ENCODE peak calls at places on chromosomes 4 and X, in five cellular contexts. U is naive thymus-derived CD4-positive, alpha-beta T cell; P is CD8-positive, alpha-beta memory T cell; K is SK-N-MC; B is adipocyte. Y is an unnamed sample.

GRCh38 chr4:108045687-108046024 is 56.0 kb downstream of the HADH start:
- DNase-seq in U (no peak), B (no peak), K (no peak), P (no peak), Y (no peak)

GRCh38 chr4:169059294-169060201 is 49.5 kb upstream of the CBR4 start:
- DNase-seq in U (no peak), K (no peak), B (peak; percentile 29), P (no peak), Y (no peak)

GRCh38 chr4:80036949-80037348 is 36.1 kb downstream of the ANTXR2 start:
- DNase-seq in B (peak; percentile 90), K (peak; percentile 57), P (no peak), U (no peak), Y (no peak)

GRCh38 chr4:1512081-1512737 is 106.0 kb upstream of the NKX1-1 start:
- DNase-seq in B (no peak), U (no peak), K (no peak), P (no peak), Y (no peak)

GRCh38 chr4:20878806-20879205 is 178.5 kb downstream of the PACRGL start:
- DNase-seq in K (no peak), U (no peak), B (no peak), P (no peak), Y (no peak)

GRCh38 chr4:54971474-54971950 is 153.9 kb downstream of the KDR start:
- DNase-seq in K (peak; percentile 22), B (peak; percentile 80), U (no peak), P (no peak), Y (no peak)

GRCh38 chr4:38456096-38456495 is 207.9 kb upstream of the KLF3 start:
- DNase-seq in P (no peak), B (no peak), U (no peak), K (no peak), Y (no peak)

GRCh38 chrX:129139837-129140679 is 383.2 kb downstream of the SMARCA1 start:
- DNase-seq in K (no peak), P (no peak), B (no peak), U (no peak), Y (no peak)

GRCh38 chrX:140525448-140525847 is 20.6 kb upstream of the SOX3 start:
- DNase-seq in U (no peak), K (no peak), P (no peak), B (no peak), Y (no peak)

GRCh38 chrX:2656243-2656836 is 34.8 kb upstream of the CD99 start:
- DNase-seq in B (no peak), U (no peak), P (no peak), K (no peak), Y (no peak)

GRCh38 chr4:7073526-7074390 is 5.9 kb upstream of the GRPEL1 start:
- DNase-seq in B (peak; percentile 53), U (no peak), P (no peak), K (peak; percentile 14), Y (no peak)

GRCh38 chr4:39759569-39759968 is 61.6 kb downstream of the UBE2K start:
- DNase-seq in P (no peak), B (no peak), U (no peak), K (no peak), Y (no peak)

GRCh38 chrX:129553619-129554288 is 13.7 kb downstream of the OCRL start:
- DNase-seq in U (no peak), K (no peak), B (no peak), P (no peak), Y (no peak)

GRCh38 chr4:12120968-12121367 is 692.3 kb upstream of the HS3ST1 start:
- DNase-seq in U (no peak), P (no peak), K (no peak), B (no peak), Y (no peak)

GRCh38 chrX:123088930-123089329 is 95.1 kb upstream of the GRIA3 start:
- DNase-seq in P (no peak), U (no peak), B (no peak), K (no peak), Y (no peak)

GRCh38 chr4:159460408-159460807 is 357.5 kb downstream of the RAPGEF2 start:
- DNase-seq in K (no peak), P (no peak), U (no peak), B (peak; percentile 18), Y (no peak)

GRCh38 chr4:89640620-89641366 is 196.2 kb downstream of the SNCA start:
- DNase-seq in U (no peak), B (peak; percentile 59), K (no peak), P (no peak), Y (no peak)

GRCh38 chr4:82381661-82382284 is 8.0 kb upstream of the HNRNPD start:
- DNase-seq in P (no peak), K (no peak), U (no peak), B (no peak), Y (no peak)

GRCh38 chr4:18227880-18228279 is 206.3 kb upstream of the LCORL start:
- DNase-seq in B (no peak), K (no peak), P (no peak), U (no peak), Y (no peak)
- H3K9me3 ChIP-seq in B (no peaks in the 10 kb centered on the region), K (no peaks in the 10 kb centered on the region), P (no peaks in the 10 kb centered on the region), U (peaks cover 7% of the 10 kb centered on the region), Y (no peaks in the 10 kb centered on the region)

GRCh38 chr4:186722856-186723206 is 825 bp downstream of the FAT1 start:
- DNase-seq in P (no peak), U (no peak), B (no peak), K (no peak), Y (no peak)

GRCh38 chr4:186725422-186726149 is 1.9 kb upstream of the FAT1 start:
- DNase-seq in U (no peak), K (no peak), B (peak; percentile 96), P (no peak), Y (no peak)

GRCh38 chr4:186724861-186725419 is 1.3 kb upstream of the FAT1 start:
- DNase-seq in P (no peak), B (peak; percentile 50), K (no peak), U (no peak), Y (no peak)

GRCh38 chr4:186723207-186724047 is at the start of gene FAT1:
- DNase-seq in B (peak; percentile 95), K (no peak), U (no peak), P (no peak), Y (no peak)

DNA sequence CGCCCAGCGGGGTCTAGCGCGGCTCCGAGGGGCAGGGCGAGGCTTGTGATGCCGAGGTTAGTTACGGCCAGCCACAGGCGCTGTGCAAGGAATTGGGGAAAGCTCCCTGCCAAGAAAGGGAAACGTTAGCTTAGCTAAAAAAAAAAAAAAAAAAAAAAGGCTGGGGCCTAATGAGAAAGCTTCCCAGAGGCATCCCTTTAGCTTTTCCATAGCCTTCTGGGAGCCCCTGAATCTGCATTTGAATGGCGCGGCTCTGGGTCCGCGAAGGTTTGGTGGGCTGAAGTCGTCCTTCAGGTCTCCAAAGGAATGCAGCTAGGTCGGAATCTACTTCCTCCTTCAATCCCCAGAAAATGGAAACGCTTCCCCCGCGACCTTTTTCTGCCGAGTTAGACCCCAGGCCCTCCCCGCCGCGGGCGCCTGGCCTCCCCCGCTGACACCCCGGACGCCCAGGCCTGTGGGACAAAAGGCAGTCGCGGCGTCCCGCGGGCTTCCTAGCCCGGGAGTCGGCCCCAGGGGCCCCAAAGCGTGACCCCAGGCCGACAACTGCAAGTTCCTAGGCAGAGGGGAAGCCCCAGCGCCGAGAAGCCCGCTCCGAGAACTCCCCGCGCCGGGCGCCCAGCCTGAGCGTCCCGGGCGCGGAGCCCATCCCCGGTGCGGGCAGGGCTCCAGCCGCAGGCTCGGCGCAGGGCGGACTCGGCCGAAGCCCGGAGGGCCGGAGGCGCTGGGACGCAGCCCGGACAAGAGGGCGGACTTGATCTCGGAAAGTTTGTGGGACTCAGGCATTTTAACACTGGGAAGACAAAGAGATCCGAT is 598 bp upstream of the FAT1 start:
- DNase-seq in K (no peak), P (no peak), U (no peak), B (peak; percentile 86), Y (no peak)
- H3K9me3 ChIP-seq in K (peaks cover 4% of the 10 kb centered on the region), P (no peaks in the 10 kb centered on the region), U (peaks cover 5% of the 10 kb centered on the region), B (peaks cover 9% of the 10 kb centered on the region), Y (peaks cover 6% of the 10 kb centered on the region)

GRCh38 chr4:173932701-173933100 is 350.8 kb downstream of the FBXO8 start:
- DNase-seq in K (no peak), P (no peak), B (no peak), U (no peak), Y (no peak)

GRCh38 chr4:173934201-173934600 is 349.3 kb downstream of the FBXO8 start:
- DNase-seq in P (no peak), K (no peak), B (peak; percentile 65), U (no peak), Y (no peak)

GRCh38 chr4:173934933-173935620 is 348.4 kb downstream of the FBXO8 start:
- DNase-seq in P (no peak), U (no peak), B (no peak), K (no peak), Y (no peak)

GRCh38 chr4:173929921-173930320 is 353.5 kb downstream of the FBXO8 start:
- DNase-seq in U (no peak), K (no peak), B (no peak), P (no peak), Y (no peak)

DNA sequence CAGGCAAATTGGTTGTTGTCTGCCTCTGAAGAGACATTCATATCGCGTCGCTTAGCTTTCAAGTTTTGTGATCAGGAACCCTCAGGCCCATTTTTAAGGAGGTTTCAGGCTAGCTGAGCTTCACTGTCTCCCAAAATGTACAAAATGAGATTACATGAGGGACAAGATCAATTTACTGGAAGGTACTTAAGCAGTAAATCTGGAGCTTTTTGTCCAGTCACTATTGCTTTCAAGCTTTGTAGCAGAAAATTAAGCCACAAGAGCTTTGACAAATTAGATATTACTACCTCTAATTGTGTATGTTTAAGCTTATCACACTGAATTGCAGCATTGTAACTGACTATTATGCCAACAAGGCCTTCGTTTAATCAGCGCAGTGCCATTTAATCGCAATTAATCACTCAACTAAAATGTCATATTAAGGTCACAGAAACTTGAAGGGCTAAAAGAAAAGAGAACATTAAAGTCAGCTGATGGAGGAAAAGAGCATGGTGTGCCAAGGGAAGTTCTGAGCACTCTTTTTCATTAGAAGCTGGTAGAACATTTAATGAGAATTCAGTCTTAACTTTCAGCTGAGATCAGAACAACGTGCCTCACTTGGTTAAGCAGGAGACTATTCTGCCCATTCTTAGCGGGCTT is 353.0 kb downstream of the FBXO8 start:
- DNase-seq in P (no peak), B (no peak), U (no peak), K (no peak), Y (no peak)
- H3K9me3 ChIP-seq in P (no peaks in the 10 kb centered on the region), B (no peaks in the 10 kb centered on the region), U (no peaks in the 10 kb centered on the region), K (no peaks in the 10 kb centered on the region), Y (no peaks in the 10 kb centered on the region)

DNA sequence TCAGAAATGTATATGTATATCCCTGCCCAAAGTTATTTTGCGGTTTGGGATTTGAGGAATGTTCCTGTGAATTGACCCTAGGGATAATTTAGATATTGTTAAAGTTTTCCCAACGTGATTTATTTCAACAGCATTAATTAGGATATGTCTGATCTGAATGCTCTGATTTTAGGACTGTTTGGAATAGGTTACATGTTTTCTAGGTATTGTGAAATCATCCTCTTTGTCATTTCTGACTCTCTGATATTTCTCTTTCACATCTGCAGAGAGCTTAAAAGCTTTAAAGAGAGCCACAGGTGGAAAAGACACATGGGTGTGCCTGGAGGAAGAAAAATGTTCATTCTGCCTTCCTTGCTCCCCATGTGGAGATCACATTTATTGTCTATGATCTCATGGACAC is 5.1 kb downstream of the GPR101 start:
- DNase-seq in U (no peak), K (no peak), B (no peak), P (no peak), Y (no peak)
- H3K9me3 ChIP-seq in U (no peaks in the 10 kb centered on the region), K (no peaks in the 10 kb centered on the region), B (no peaks in the 10 kb centered on the region), P (no peaks in the 10 kb centered on the region), Y (no peaks in the 10 kb centered on the region)

DNA sequence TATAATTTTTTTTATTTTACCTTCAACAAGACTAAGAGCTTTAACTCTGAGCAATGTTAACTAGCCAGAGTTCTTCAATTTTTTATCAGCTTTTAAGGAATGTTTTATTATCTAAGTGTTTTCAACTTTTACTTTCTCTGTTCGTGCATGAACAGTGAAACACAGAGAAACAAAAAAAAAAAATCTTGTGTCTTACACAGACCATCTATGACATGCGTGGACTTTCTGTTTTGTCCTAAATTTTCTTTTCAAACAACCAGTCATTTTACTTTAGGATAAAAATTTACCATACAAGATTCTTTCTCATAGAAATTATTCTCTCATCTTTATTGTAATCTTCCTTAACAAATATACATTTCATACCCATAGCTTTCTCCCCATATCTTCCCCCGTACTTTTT is 731.9 kb upstream of the PCDH10 start:
- DNase-seq in P (no peak), K (no peak), U (no peak), B (no peak), Y (no peak)
- H3K9me3 ChIP-seq in P (no peaks in the 10 kb centered on the region), K (peaks cover 3% of the 10 kb centered on the region), U (no peaks in the 10 kb centered on the region), B (peaks cover 27% of the 10 kb centered on the region), Y (no peaks in the 10 kb centered on the region)

Y was measured in T-helper 17 cell.